ENCODE peak calls at places on chromosomes 13 and 19, in four cellular contexts. D, K, P and M are unnamed samples.

GRCh38 chr13:48573213-48573612 is 40.3 kb upstream of the RCBTB2 start:
- DNase-seq in P (no peak), K (no peak), D (no peak), M (no peak)

GRCh38 chr13:31242935-31243334 is 43.2 kb downstream of the B3GLCT start:
- DNase-seq in P (no peak), K (peak; percentile 32), D (no peak), M (no peak)

GRCh38 chr13:44159633-44160279 is 213.9 kb upstream of the SERP2 start:
- DNase-seq in P (no peak), D (peak; percentile 78), K (no peak), M (no peak)

GRCh38 chr13:47415048-47415447 is 518.2 kb upstream of the HTR2A start:
- DNase-seq in K (no peak), P (no peak), D (no peak), M (no peak)

GRCh38 chr13:30396434-30397075 is 25.7 kb upstream of the UBE2L5 start:
- DNase-seq in D (no peak), P (no peak), K (peak; percentile 19), M (no peak)

GRCh38 chr13:23384111-23384510 is 49.4 kb downstream of the SACS start:
- DNase-seq in P (no peak), K (peak; percentile 90), D (no peak), M (no peak)

GRCh38 chr19:18901503-18901890 is 5.5 kb upstream of the CERS1 start:
- DNase-seq in P (no peak), K (no peak), D (no peak), M (no peak)

GRCh38 chr13:31793246-31793645 is 53.9 kb downstream of the RXFP2 start:
- DNase-seq in P (no peak), D (no peak), K (peak; percentile 66), M (no peak)

GRCh38 chr19:36916991-36917390 is 859 bp downstream of the ZNF568 start:
- DNase-seq in P (no peak), D (no peak), K (peak; percentile 33), M (no peak)

GRCh38 chr13:99630269-99630898 is 129.1 kb downstream of the TM9SF2 start:
- DNase-seq in D (no peak), K (no peak), P (no peak), M (no peak)

GRCh38 chr13:44117351-44117750 is 237.6 kb downstream of the LACC1 start:
- DNase-seq in P (no peak), D (no peak), K (peak; percentile 48), M (no peak)

DNA sequence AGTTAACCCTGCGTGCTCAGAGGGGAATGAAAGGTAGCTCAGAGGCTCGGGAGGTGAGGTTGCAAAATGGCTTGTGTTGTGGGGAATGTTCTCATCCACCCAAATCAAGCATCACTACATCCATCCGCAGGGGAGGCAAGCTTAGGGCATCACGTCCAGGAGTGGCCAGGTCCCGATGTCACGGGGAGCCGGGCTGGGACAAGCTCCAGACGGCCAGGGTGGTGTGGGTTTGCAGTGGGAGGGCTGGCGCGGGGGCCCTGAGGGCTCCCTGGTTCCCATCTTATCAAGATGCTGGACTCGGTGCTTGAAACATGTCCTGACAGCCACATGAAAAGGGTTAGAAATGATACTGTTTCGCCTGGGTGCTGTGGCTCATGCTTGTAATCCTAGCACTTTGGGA is 25.8 kb downstream of the EPN1 start:
- DNase-seq in D (no peak), P (no peak), K (no peak), M (no peak)
- TF ChIP-seq MAZ in D (no peak), P (no peak), K (no peak), M (no peak)

GRCh38 chr13:73399347-73400216 is 340.8 kb downstream of the KLF5 start:
- DNase-seq in P (peak; percentile 1), K (no peak), D (no peak), M (no peak)
- TF ChIP-seq MAZ in P (no peak), K (no peak), D (no peak), M (no peak)

DNA sequence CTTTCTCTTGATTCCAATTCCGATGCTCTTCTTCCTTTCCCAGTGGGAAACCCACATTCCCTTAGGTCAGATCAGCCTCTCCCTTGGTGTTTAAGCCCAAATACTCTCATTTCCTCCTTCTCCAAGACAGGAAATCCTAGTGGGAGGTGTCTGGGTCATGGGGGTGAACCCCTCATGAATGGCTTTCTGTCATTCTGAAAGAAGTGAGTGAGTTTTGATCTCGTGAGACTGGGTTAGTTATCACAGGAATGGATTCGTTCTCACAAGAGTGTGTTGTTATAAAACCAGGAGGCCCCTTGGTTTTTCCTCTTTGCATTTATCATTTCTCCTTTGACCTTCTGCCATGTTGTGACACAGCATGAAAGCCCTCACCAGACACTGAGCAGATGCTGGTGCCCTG is 76.2 kb upstream of the MTIF3 start:
- DNase-seq in D (no peak), K (no peak), P (no peak), M (no peak)
- TF ChIP-seq MAZ in D (no peak), K (no peak), P (no peak), M (no peak)

GRCh38 chr19:10764340-10764894 is 46.5 kb downstream of the DNM2 start:
- DNase-seq in P (peak; percentile 96), K (no peak), D (no peak), M (no peak)
- TF ChIP-seq MAZ in P (peak; percentile 77), K (no peak), D (no peak), M (no peak)